ENCODE peak calls at places on chromosomes 13 and 19, in eight cellular contexts. S, B, E, U, R, X, T and L are unnamed samples.

GRCh38 chr13:43979492-43979891 is 99.8 kb downstream of the LACC1 start:
- DNase-seq in U (no peak), B (no peak), S (no peak), E (no peak), R (no peak), T (no peak), X (no peak), L (no peak)

GRCh38 chr13:30832845-30833332 is 73.2 kb upstream of the MEDAG start:
- DNase-seq in R (peak; percentile 95), E (no peak), S (peak; percentile 64), B (peak; percentile 97), X (no peak), T (no peak), U (peak; percentile 91), L (peak; percentile 60)

GRCh38 chr13:97322740-97323342 is 100.7 kb downstream of the MBNL2 start:
- DNase-seq in S (no peak), X (no peak), T (peak; percentile 59), B (no peak), E (no peak), U (no peak), R (no peak), L (peak; percentile 13)

GRCh38 chr13:41019027-41019487 is at the start of gene ELF1:
- DNase-seq in E (no peak), B (peak; percentile 78), T (peak; percentile 82), R (peak; percentile 85), X (peak; percentile 76), U (no peak), S (no peak), L (no peak)

GRCh38 chr13:40430234-40430633 is 236.2 kb downstream of the FOXO1 start:
- DNase-seq in B (no peak), T (no peak), X (no peak), R (no peak), U (no peak), S (no peak), E (no peak), L (no peak)

GRCh38 chr19:48793271-48793670 is 17.6 kb downstream of the BCAT2 start:
- DNase-seq in U (no peak), E (no peak), B (no peak), R (no peak), T (no peak), S (no peak), X (no peak), L (no peak)

GRCh38 chr13:98327326-98328314 is 150.6 kb upstream of the RNF113B start:
- DNase-seq in E (peak; percentile 33), T (peak; percentile 23), R (no peak), S (no peak), B (no peak), X (no peak), U (no peak), L (no peak)

GRCh38 chr19:1767464-1767933 is 14.2 kb downstream of the ONECUT3 start:
- DNase-seq in S (no peak), R (no peak), U (peak; percentile 68), E (no peak), X (peak; percentile 47), T (peak; percentile 12), B (peak; percentile 41), L (peak; percentile 64)

GRCh38 chr19:46520616-46521015 is 24.9 kb upstream of the PNMA8B start:
- DNase-seq in T (no peak), R (no peak), E (no peak), X (no peak), S (no peak), U (no peak), B (no peak), L (no peak)

GRCh38 chr19:18895038-18895827 is 725 bp downstream of the CERS1 start:
- DNase-seq in X (no peak), R (peak; percentile 38), E (no peak), B (peak; percentile 53), U (peak; percentile 76), S (peak; percentile 85), T (peak; percentile 34), L (peak; percentile 73)

GRCh38 chr13:39597828-39598227 is 5.2 kb downstream of the LHFPL6 start:
- DNase-seq in T (peak; percentile 59), E (no peak), R (no peak), B (no peak), U (no peak), S (no peak), X (no peak), L (no peak)

GRCh38 chr19:33883869-33884519 is 87.3 kb downstream of the KCTD15 start:
- DNase-seq in T (no peak), U (peak; percentile 19), X (no peak), R (no peak), E (no peak), B (peak; percentile 3), S (no peak), L (peak; percentile 73)

DNA sequence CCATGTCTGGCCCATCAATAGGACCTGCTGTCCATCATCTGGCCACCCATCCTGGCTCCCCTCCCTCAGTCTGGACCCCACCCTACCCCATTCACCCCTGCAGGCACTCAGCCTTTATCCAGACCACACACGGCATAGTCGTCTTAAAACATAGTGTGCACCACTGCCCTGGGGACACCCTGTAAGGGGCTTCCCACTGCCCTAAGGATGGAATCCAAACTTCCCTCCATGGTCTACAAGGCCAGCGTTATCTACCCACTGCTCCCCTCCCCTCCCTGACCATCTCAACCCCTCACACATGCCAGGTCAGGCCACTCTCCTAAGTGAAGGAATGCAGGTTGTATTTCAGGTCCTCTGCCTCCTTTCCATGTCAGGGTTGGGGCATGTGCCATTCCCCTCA is 352.7 kb upstream of the ZNF507 start:
- DNase-seq in U (no peak), T (no peak), B (no peak), X (no peak), R (no peak), S (no peak), E (no peak), L (no peak)
- H3K4me3 ChIP-seq in U (no peak overlapping the region), T (no peak overlapping the region), B (no peak overlapping the region), X (no peak overlapping the region), R (no peak overlapping the region), S (no peak overlapping the region), E (no peak overlapping the region), L (no peak overlapping the region)

GRCh38 chr19:17329768-17330545 is 4.7 kb downstream of the ANO8 start:
- DNase-seq in S (no peak), R (no peak), U (no peak), B (no peak), E (no peak), T (no peak), X (no peak), L (peak; percentile 15)

GRCh38 chr19:17330546-17331253 is 4.0 kb downstream of the ANO8 start:
- DNase-seq in E (no peak), R (no peak), T (no peak), X (no peak), S (no peak), B (no peak), U (no peak), L (no peak)

GRCh38 chr19:17327654-17328516 is 6.8 kb downstream of the ANO8 start:
- DNase-seq in E (no peak), T (no peak), U (no peak), B (no peak), R (peak; percentile 82), X (peak; percentile 39), S (no peak), L (peak; percentile 80)

GRCh38 chr19:17328517-17329060 is 6.1 kb downstream of the ANO8 start:
- DNase-seq in S (no peak), R (no peak), U (no peak), T (no peak), X (peak; percentile 37), B (no peak), E (no peak), L (no peak)

DNA sequence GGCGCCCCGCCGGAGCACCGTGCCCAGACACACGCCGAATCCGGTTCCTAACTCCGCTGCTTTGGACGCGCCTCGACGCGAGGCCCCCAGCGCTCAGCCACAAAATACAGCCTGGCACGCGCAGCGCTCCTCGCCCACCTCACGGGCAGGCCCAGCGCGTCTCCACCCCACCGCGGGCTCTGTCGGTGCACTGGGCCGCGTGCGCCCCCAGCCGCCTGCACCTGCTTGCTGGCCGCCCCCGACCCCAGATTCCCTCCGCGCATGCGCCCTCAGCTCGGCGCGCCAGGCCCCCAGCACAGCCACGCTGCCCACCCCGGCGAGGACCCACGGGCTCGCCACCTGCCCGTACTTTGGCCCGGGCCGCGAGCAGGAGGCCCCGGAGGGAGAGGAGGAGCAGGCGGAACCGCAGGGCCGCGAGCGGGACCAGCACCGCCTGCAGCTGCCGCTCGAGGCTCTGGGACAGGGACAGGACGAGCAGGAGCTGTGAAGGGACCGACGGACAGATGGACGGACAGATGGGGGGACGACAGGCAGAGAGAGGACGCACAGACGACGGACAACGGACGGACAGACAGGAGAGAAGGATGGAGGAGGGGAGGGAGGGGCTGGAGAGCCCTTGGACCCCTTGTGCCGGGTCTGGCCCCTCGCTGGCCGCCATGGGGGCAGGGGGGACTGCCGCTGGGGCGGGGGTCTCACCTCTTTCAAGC is 5.4 kb downstream of the ANO8 start:
- DNase-seq in T (no peak), B (no peak), U (no peak), X (no peak), E (no peak), S (no peak), R (no peak), L (no peak)
- H3K4me3 ChIP-seq in T (no peak overlapping the region), B (no peak overlapping the region), U (no peak overlapping the region), X (peak overlapping the region; percentile 29), E (no peak overlapping the region), S (no peak overlapping the region), R (no peak overlapping the region), L (no peak overlapping the region)

GRCh38 chr19:40805258-40805868 is 6.4 kb downstream of the EGLN2 start:
- DNase-seq in B (no peak), R (no peak), T (no peak), S (no peak), E (no peak), X (no peak), U (no peak), L (no peak)

GRCh38 chr19:40803857-40804782 is 5.1 kb downstream of the EGLN2 start:
- DNase-seq in T (no peak), B (peak; percentile 10), X (peak; percentile 84), U (no peak), E (no peak), R (no peak), S (no peak), L (peak; percentile 64)

GRCh38 chr19:40806385-40807146 is 7.6 kb downstream of the EGLN2 start:
- DNase-seq in S (peak; percentile 88), X (peak; percentile 82), E (peak; percentile 78), U (peak; percentile 94), T (peak; percentile 95), B (no peak), R (peak; percentile 57), L (peak; percentile 88)

GRCh38 chr19:40803170-40803856 is 4.3 kb downstream of the EGLN2 start:
- DNase-seq in T (no peak), B (no peak), E (no peak), R (no peak), S (no peak), X (no peak), U (no peak), L (no peak)

GRCh38 chr19:40804783-40805242 is 5.8 kb downstream of the EGLN2 start:
- DNase-seq in E (no peak), R (no peak), S (no peak), T (no peak), X (no peak), B (no peak), U (no peak), L (peak; percentile 74)
- H3K4me3 ChIP-seq in E (no peak overlapping the region), R (no peak overlapping the region), S (no peak overlapping the region), T (no peak overlapping the region), X (peak overlapping the region; percentile 52), B (no peak overlapping the region), U (no peak overlapping the region), L (no peak overlapping the region)

DNA sequence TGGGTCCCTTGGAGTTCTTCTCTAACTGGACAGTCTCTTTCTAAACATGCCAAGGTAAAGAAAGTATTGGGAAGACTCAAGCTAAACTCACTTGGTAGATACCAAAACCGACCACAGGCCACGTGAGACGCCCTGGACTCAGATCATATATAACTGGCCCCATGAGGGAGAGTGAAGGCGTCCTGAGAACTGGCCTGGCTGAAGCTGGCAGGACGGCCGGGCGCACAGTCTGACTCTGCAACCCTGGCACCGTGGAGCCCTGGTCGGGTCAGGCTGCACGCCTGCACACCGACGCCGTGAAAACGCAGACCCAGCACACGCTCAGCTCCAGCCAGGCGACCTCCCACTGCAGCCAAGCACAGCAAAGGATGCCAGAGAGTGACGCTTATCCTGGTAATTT is 122.5 kb upstream of the SPACA7 start:
- DNase-seq in B (no peak), S (no peak), U (no peak), X (no peak), E (no peak), R (no peak), T (no peak), L (no peak)
- H3K4me3 ChIP-seq in B (no peak overlapping the region), S (no peak overlapping the region), U (no peak overlapping the region), X (no peak overlapping the region), E (no peak overlapping the region), R (no peak overlapping the region), T (no peak overlapping the region), L (no peak overlapping the region)